ENCODE peak calls at places on chromosomes 1 and 21, in ten cellular contexts. V is suprapubic skin, W is H1, U is uterus, E is right lobe of liver, R is tibial nerve, L is IMR-90, X is A549, Q is sigmoid colon, N is ovary. P is an unnamed sample. For H3K4me1, the result is how much of the 10 kb centered on the place peaks cover.

GRCh38 chr1:156616463-156616862 is 2.8 kb upstream of the HAPLN2 start:
- DNase-seq in V (no peak), W (no peak), U (peak), E (no peak), R (no peak), L (peak), X (peak), Q (peak), N (no peak), P (peak)

GRCh38 chr1:37776946-37777516 is 12.1 kb upstream of the EPHA10 start:
- DNase-seq in V (no peak), W (no peak), U (no peak), E (no peak), R (no peak), L (no peak), X (no peak), Q (no peak), N (no peak), P (no peak)

GRCh38 chr1:52669696-52670095 is 28.5 kb downstream of the COA7 start:
- DNase-seq in V (no peak), W (no peak), U (no peak), E (no peak), R (no peak), L (peak), X (no peak), Q (no peak), N (no peak), P (no peak)

GRCh38 chr1:33424610-33425009 is 6.3 kb downstream of the PHC2 start:
- DNase-seq in V (no peak), W (no peak), U (no peak), E (no peak), R (no peak), L (peak), X (no peak), Q (no peak), N (no peak), P (no peak)

GRCh38 chr21:39314155-39315027 is 959 bp upstream of the BRWD1 start:
- DNase-seq in V (no peak), W (no peak), U (peak), E (peak), R (no peak), L (peak), X (peak), Q (peak), N (peak), P (peak)

GRCh38 chr1:179814513-179814838 is 63.1 kb downstream of the TOR1AIP2 start:
- DNase-seq in V (no peak), W (no peak), U (no peak), E (peak), R (no peak), L (no peak), X (no peak), Q (no peak), N (peak), P (no peak)

GRCh38 chr1:230957580-230957989 is 21.1 kb downstream of the TTC13 start:
- DNase-seq in V (no peak), W (no peak), U (no peak), E (no peak), R (no peak), L (no peak), X (no peak), Q (no peak), N (no peak), P (no peak)

GRCh38 chr21:37459575-37459974 is 93.0 kb downstream of the DYRK1A start:
- DNase-seq in V (no peak), W (no peak), U (no peak), E (no peak), R (no peak), L (peak), X (no peak), Q (no peak), N (no peak), P (no peak)

GRCh38 chr1:58152709-58153108 is 393.8 kb downstream of the OMA1 start:
- DNase-seq in V (no peak), W (no peak), U (no peak), E (no peak), R (no peak), L (no peak), X (no peak), Q (no peak), N (no peak), P (no peak)

GRCh38 chr1:92211166-92211565 is 6.5 kb upstream of the C1orf146 start:
- DNase-seq in V (no peak), W (no peak), U (no peak), E (no peak), R (no peak), L (peak), X (no peak), Q (no peak), N (no peak), P (no peak)

GRCh38 chr1:67853704-67854103 is 20.4 kb upstream of the GNG12 start:
- DNase-seq in V (no peak), W (peak), U (no peak), E (peak), R (no peak), L (peak), X (peak), Q (no peak), N (peak), P (peak)

GRCh38 chr1:68173283-68174172 is 58.8 kb downstream of the WLS start:
- DNase-seq in V (no peak), W (no peak), U (peak), E (no peak), R (no peak), L (peak), X (no peak), Q (no peak), N (no peak), P (no peak)

GRCh38 chr1:169049258-169049936 is 57.1 kb upstream of the ATP1B1 start:
- DNase-seq in V (no peak), W (no peak), U (no peak), E (no peak), R (no peak), L (no peak), X (no peak), Q (no peak), N (no peak), P (no peak)

DNA sequence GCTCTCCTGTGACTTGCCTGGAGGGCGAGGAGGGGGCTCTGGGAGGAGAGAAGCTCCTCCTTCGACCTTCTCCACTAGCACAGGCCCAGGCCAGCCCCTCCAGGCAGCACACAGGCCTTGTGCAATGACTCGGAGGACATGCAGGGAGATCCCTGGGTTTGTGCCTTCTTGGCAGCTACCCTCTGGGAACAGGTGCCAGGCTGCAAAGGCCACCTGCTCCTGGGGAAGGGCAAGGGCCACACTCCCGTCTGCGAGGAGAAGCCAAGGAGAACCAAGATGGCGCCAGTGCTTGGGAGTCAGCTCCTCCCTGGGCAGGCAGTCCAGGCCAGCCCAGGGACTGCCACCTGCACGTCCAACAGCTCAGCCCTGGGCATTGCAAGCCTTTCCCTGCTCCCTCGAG is 15.3 kb downstream of the CASZ1 start:
- DNase-seq in V (no peak), W (no peak), U (no peak), E (peak), R (no peak), L (no peak), X (no peak), Q (no peak), N (no peak), P (no peak)
- H3K27ac ChIP-seq in V (peak), W (no peak), U (no peak), E (no peak), R (no peak), L (no peak), X (no peak), Q (no peak), N (no peak), P (no peak)

GRCh38 chr1:245365071-245365470 is 210.3 kb downstream of the KIF26B start:
- DNase-seq in V (no peak), W (no peak), U (no peak), E (no peak), R (no peak), L (no peak), X (no peak), Q (no peak), N (no peak), P (no peak)
- TF ChIP-seq POLR2A in V (no peak), W (no peak), U (no peak), E (no peak), R (no peak), L (no peak), X (no peak), Q (no peak), N (no peak), P (no peak)

GRCh38 chr1:20319456-20319855 is 28.8 kb downstream of the VWA5B1 start:
- DNase-seq in V (no peak), W (no peak), U (no peak), E (no peak), R (no peak), L (no peak), X (no peak), Q (no peak), N (no peak), P (no peak)

GRCh38 chr1:20318521-20318920 is 27.8 kb downstream of the VWA5B1 start:
- DNase-seq in V (no peak), W (no peak), U (no peak), E (no peak), R (no peak), L (no peak), X (no peak), Q (no peak), N (no peak), P (no peak)

GRCh38 chr1:20317471-20317870 is 26.8 kb downstream of the VWA5B1 start:
- DNase-seq in V (no peak), W (no peak), U (no peak), E (no peak), R (no peak), L (no peak), X (no peak), Q (no peak), N (no peak), P (no peak)

GRCh38 chr1:20320734-20321133 is 30.1 kb downstream of the VWA5B1 start:
- DNase-seq in V (no peak), W (no peak), U (no peak), E (no peak), R (no peak), L (no peak), X (no peak), Q (no peak), N (no peak), P (no peak)

DNA sequence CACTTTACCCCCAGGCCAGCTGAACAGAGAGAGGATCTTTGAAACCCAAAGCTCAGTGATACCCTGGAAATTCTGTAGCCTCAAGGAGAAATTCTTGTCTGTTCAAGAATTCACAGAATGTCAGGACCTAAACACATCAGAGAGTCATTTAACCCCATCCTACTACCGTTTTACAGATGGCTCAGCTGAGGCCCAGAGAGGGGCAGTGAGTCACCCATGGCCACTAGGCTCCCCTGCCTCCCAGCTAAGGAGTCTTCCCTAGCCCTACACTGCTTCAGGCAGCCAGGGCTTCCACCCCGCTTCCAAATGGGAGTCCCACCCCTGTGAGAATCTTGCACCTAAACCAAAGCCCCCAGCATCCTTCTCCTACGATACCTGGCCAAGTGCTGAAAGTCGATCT is 28.3 kb downstream of the VWA5B1 start:
- DNase-seq in V (no peak), W (no peak), U (no peak), E (no peak), R (no peak), L (peak), X (no peak), Q (no peak), N (no peak), P (no peak)
- H3K4me1 ChIP-seq in V (under half), W (under half), U (under half), E (under half), R (under half), L (under half), X (under half), Q (under half), N (under half), P (under half)

GRCh38 chr1:208141793-208142192 is 102.4 kb downstream of the PLXNA2 start:
- DNase-seq in V (no peak), W (no peak), U (peak), E (no peak), R (no peak), L (no peak), X (no peak), Q (peak), N (peak), P (peak)
- H3K27ac ChIP-seq in V (no peak), W (no peak), U (peak), E (no peak), R (no peak), L (no peak), X (no peak), Q (peak), N (no peak), P (no peak)

DNA sequence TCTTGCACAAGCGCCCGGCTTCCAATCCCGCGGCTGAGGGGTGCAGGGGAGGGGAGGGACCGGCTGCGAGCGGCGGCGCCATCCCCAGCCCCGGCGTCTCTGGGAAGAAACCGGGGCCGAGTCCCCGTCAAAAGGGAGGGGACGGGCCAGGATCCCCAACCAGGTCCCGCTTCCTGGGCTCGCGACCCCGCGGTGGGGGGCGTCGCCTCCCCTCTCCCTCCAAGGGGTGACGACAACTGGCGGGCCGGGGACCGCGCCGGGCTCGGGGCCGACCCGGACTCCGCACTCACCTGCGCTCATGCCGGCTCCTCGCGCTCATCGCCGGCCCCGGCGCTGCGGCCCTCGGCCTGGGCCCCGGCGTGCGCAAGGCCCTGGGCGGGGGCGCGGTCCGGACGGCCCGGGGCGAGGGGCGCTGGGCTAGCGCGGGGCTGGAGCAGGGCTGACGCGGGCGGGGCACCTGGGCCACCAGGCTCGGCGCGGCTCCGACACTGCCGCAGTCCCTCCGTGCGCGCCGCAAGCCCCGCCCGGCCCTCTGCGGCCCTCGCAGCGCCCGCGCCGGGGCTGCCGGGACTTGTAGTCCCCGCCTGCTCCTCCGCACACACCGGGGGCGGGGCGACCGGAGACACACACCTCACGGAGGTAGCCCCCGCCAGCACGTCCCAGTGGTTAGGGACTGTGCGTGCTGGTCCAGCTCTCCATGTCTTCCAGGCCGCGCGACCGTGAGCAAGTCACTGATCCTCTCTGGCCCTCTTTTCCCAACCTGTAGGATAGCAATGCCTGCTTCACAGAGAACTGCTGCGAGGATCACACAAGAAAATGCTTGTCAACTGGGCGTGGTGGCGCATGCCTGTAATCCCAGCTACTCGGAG is at the start of gene ATP13A2:
- DNase-seq in V (peak), W (peak), U (peak), E (peak), R (peak), L (peak), X (peak), Q (peak), N (peak), P (peak)
- TF ChIP-seq POLR2A in V (no peak), W (no peak), U (peak), E (peak), R (peak), L (no peak), X (peak), Q (no peak), N (no peak), P (no peak)